ENCODE peak calls at places on chromosomes 11 and 22, in eight cellular contexts. W, T, R, K, C, J, Q and I are unnamed samples.

GRCh38 chr22:28710112-28710888 is 30.7 kb upstream of the TTC28 start:
- DNase-seq in W (peak; percentile 86), T (peak; percentile 82), R (peak; percentile 94), K (no peak), C (no peak), J (no peak), Q (peak; percentile 68), I (peak; percentile 91)

GRCh38 chr11:15291885-15292284 is 177.2 kb downstream of the INSC start:
- DNase-seq in W (no peak), T (no peak), R (no peak), K (no peak), C (peak; percentile 41), J (no peak), Q (no peak), I (no peak)

GRCh38 chr11:16924826-16925494 is 89.3 kb downstream of the PLEKHA7 start:
- DNase-seq in W (peak; percentile 25), T (no peak), R (peak; percentile 43), K (peak; percentile 11), C (peak; percentile 71), J (peak; percentile 93), Q (no peak), I (peak; percentile 32)

GRCh38 chr11:94184861-94185260 is 56.2 kb downstream of the PANX1 start:
- DNase-seq in W (no peak), T (no peak), R (no peak), K (no peak), C (no peak), J (no peak), Q (no peak), I (no peak)

GRCh38 chr11:2434008-2434407 is 10.3 kb downstream of the TRPM5 start:
- DNase-seq in W (no peak), T (no peak), R (no peak), K (no peak), C (no peak), J (no peak), Q (no peak), I (no peak)

GRCh38 chr11:5476184-5476819 is 12.2 kb upstream of the OR52D1 start:
- DNase-seq in W (peak; percentile 71), T (peak; percentile 7), R (peak; percentile 74), K (peak; percentile 44), C (peak; percentile 62), J (peak; percentile 54), Q (no peak), I (peak; percentile 67)

GRCh38 chr11:87712802-87713202 is 462.4 kb downstream of the RAB38 start:
- DNase-seq in W (no peak), T (no peak), R (no peak), K (no peak), C (no peak), J (no peak), Q (no peak), I (no peak)

GRCh38 chr22:24564376-24565058 is 8.7 kb downstream of the SNRPD3 start:
- DNase-seq in W (peak; percentile 68), T (no peak), R (peak; percentile 35), K (no peak), C (no peak), J (no peak), Q (no peak), I (peak; percentile 82)

GRCh38 chr11:115958089-115959000 is 454.1 kb upstream of the CADM1 start:
- DNase-seq in W (no peak), T (no peak), R (no peak), K (no peak), C (no peak), J (no peak), Q (no peak), I (no peak)

GRCh38 chr22:33023119-33023827 is 34.9 kb downstream of the SYN3 start:
- DNase-seq in W (no peak), T (no peak), R (no peak), K (no peak), C (no peak), J (no peak), Q (no peak), I (no peak)

GRCh38 chr11:10041337-10041736 is 252.7 kb downstream of the SBF2 start:
- DNase-seq in W (no peak), T (no peak), R (no peak), K (no peak), C (no peak), J (no peak), Q (no peak), I (no peak)

GRCh38 chr11:87460269-87460668 is 422.5 kb downstream of the TMEM135 start:
- DNase-seq in W (no peak), T (no peak), R (no peak), K (no peak), C (no peak), J (no peak), Q (no peak), I (no peak)

GRCh38 chr22:37154925-37155712 is 5.4 kb upstream of the IL2RB start:
- DNase-seq in W (no peak), T (no peak), R (peak; percentile 27), K (no peak), C (no peak), J (no peak), Q (no peak), I (peak; percentile 49)

GRCh38 chr22:39556970-39557811 is 13.4 kb upstream of the CACNA1I start:
- DNase-seq in W (no peak), T (no peak), R (peak; percentile 22), K (no peak), C (peak; percentile 55), J (peak; percentile 47), Q (no peak), I (peak; percentile 22)

GRCh38 chr11:133403900-133404299 is 128.4 kb downstream of the OPCML start:
- DNase-seq in W (no peak), T (no peak), R (no peak), K (no peak), C (peak; percentile 54), J (no peak), Q (no peak), I (no peak)
- TF ChIP-seq CTCF in W (no peak), T (no peak), R (no peak), K (peak; percentile 47), C (peak; percentile 20), J (no peak), Q (no peak), I (no peak)

GRCh38 chr11:109696191-109696897 is 274.4 kb downstream of the C11orf87 start:
- DNase-seq in W (peak; percentile 2), T (no peak), R (no peak), K (no peak), C (no peak), J (no peak), Q (no peak), I (peak; percentile 59)

GRCh38 chr11:109695696-109696095 is 273.7 kb downstream of the C11orf87 start:
- DNase-seq in W (peak; percentile 5), T (no peak), R (peak; percentile 29), K (no peak), C (no peak), J (no peak), Q (no peak), I (peak; percentile 40)

GRCh38 chr11:109698237-109698636 is 276.2 kb downstream of the C11orf87 start:
- DNase-seq in W (no peak), T (no peak), R (no peak), K (no peak), C (no peak), J (no peak), Q (no peak), I (no peak)

DNA sequence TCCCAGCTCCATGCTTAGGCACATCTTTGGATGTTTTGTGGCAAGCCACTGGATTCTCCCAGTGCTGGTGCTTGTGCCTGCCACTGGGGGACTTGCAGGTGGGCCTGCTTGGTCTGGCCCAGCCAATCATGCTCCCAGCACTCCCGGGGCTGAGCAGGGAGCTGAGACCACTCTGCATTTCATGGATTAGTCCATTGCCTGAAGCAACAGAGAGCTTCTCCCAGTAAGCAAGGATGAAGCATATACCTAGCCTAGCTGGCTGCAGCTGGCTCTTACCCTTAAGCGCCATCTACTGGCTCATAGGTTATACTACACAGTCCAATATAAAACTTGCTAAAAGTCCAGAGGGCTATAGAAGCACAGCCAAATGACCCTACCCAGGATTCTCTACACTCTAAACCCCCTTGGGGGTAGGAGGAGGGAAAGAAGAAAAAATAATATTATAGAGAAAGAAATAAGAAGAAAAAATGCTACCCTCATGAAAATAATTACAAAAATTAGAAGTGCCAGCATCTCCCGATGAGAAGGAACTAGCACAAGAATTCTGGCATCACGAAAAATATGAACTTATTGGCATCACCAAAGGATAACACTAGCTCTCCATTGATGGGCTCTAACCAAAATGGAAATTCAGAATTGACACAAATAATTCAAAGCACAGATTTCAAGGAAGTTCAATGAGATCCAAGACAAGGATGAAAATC is 275.3 kb downstream of the C11orf87 start:
- DNase-seq in W (peak; percentile 73), T (peak; percentile 15), R (peak; percentile 83), K (peak; percentile 2), C (peak; percentile 32), J (no peak), Q (no peak), I (peak; percentile 73)
- TF ChIP-seq CTCF in W (peak; percentile 82), T (peak; percentile 75), R (peak; percentile 89), K (peak; percentile 77), C (peak; percentile 33), J (peak; percentile 46), Q (peak; percentile 76), I (peak; percentile 85)

GRCh38 chr11:899724-900123 is 10.9 kb downstream of the CHID1 start:
- DNase-seq in W (no peak), T (no peak), R (no peak), K (no peak), C (no peak), J (no peak), Q (no peak), I (no peak)

GRCh38 chr11:900545-900944 is 10.1 kb downstream of the CHID1 start:
- DNase-seq in W (no peak), T (no peak), R (no peak), K (no peak), C (no peak), J (no peak), Q (no peak), I (no peak)

GRCh38 chr11:898160-898517 is 12.5 kb downstream of the CHID1 start:
- DNase-seq in W (peak; percentile 41), T (no peak), R (peak; percentile 56), K (no peak), C (peak; percentile 49), J (peak; percentile 43), Q (no peak), I (peak; percentile 51)

GRCh38 chr11:897226-898159 is 13.1 kb downstream of the CHID1 start:
- DNase-seq in W (no peak), T (no peak), R (no peak), K (no peak), C (peak; percentile 53), J (no peak), Q (no peak), I (no peak)

GRCh38 chr11:898540-899190 is 11.9 kb downstream of the CHID1 start:
- DNase-seq in W (peak; percentile 16), T (no peak), R (peak; percentile 47), K (no peak), C (peak; percentile 74), J (peak; percentile 34), Q (no peak), I (peak; percentile 33)
- TF ChIP-seq CTCF in W (peak; percentile 22), T (peak; percentile 15), R (peak; percentile 52), K (no peak), C (peak; percentile 30), J (no peak), Q (peak; percentile 33), I (peak; percentile 9)

GRCh38 chr11:24617856-24618255 is 121.0 kb downstream of the LUZP2 start:
- DNase-seq in W (no peak), T (no peak), R (peak; percentile 24), K (no peak), C (no peak), J (no peak), Q (no peak), I (peak; percentile 4)
- TF ChIP-seq CTCF in W (peak; percentile 4), T (no peak), R (peak; percentile 39), K (no peak), C (no peak), J (no peak), Q (no peak), I (no peak)

GRCh38 chr11:843086-843704 is 543 bp downstream of the TSPAN4 start:
- DNase-seq in W (no peak), T (no peak), R (no peak), K (no peak), C (no peak), J (no peak), Q (no peak), I (no peak)
- TF ChIP-seq CTCF in W (no peak), T (peak; percentile 4), R (no peak), K (peak; percentile 32), C (no peak), J (no peak), Q (no peak), I (no peak)